ENCODE peak calls at places on chromosome X, in six cellular contexts. A is activated CD4-positive, alpha-beta T cell treated with anti-CD3 and anti-CD28 coated beads, Interleukin-2, amount 10 ng/mL, durations not matched to agents 7 days and 5 days; X is activated naive CD8-positive, alpha-beta T cell treated with anti-CD3 and anti-CD28 coated beads, Interleukin-2, amount 50 U/mL, for 16 hours; M is activated naive CD4-positive, alpha-beta T cell treated with anti-CD3 and anti-CD28 coated beads, Interleukin-2, amount 10 ng/mL, durations not matched to agents 7 days and 5 days; S is adipocyte; L is anterior cingulate cortex. N is an unnamed sample.

GRCh38 chrX:132676561-132677186 is 187.8 kb upstream of the MBNL3 start:
- DNase-seq in A (no peak), X (no peak), L (no peak), S (no peak), M (no peak), N (no peak)

GRCh38 chrX:100720301-100720700 is 11.6 kb downstream of the SYTL4 start:
- DNase-seq in L (no peak), M (no peak), X (no peak), A (no peak), S (no peak), N (no peak)

GRCh38 chrX:149829751-149830191 is 48.0 kb downstream of the MAGEA9 start:
- DNase-seq in X (no peak), A (peak), S (peak), M (peak), L (no peak), N (no peak)

GRCh38 chrX:153060095-153060445 is 3.8 kb downstream of the PNMA3 start:
- DNase-seq in M (no peak), L (no peak), S (no peak), X (no peak), A (no peak), N (no peak)

GRCh38 chrX:19889582-19890342 is 2.4 kb upstream of the SH3KBP1 start:
- DNase-seq in S (peak), L (no peak), M (peak), A (no peak), X (no peak), N (no peak)

GRCh38 chrX:72001471-72001870 is 90.8 kb downstream of the NHSL2 start:
- DNase-seq in L (no peak), M (no peak), X (no peak), S (no peak), A (no peak), N (no peak)

GRCh38 chrX:143648705-143649104 is 12.8 kb upstream of the SLITRK4 start:
- DNase-seq in X (no peak), S (no peak), M (no peak), L (no peak), A (no peak), N (no peak)

GRCh38 chrX:53795583-53795982 is 109.1 kb upstream of the HUWE1 start:
- DNase-seq in X (no peak), S (peak), M (no peak), L (no peak), A (no peak), N (no peak)

GRCh38 chrX:38959736-38960534 is 158.7 kb downstream of the MID1IP1 start:
- DNase-seq in L (no peak), M (no peak), S (peak), A (no peak), X (no peak), N (peak)

GRCh38 chrX:21947671-21948070 is 7.2 kb downstream of the SMS start:
- DNase-seq in L (no peak), A (no peak), S (no peak), M (no peak), X (no peak), N (no peak)

N was measured in foreskin melanocyte.